ENCODE peak calls at places on chromosome 15, in seven cellular contexts. E is BE2C, D is right lobe of liver, I is K562, X is testis, P is lung, M is PC-3. Y is an unnamed sample.
A peak's percentile ranks its signal among the peaks of the same experiment; 100 is the strongest.

GRCh38 chr15:34644061-34644460 is 60.6 kb upstream of the GOLGA8B start:
- DNase-seq in M (peak; percentile 5), E (no peak), I (no peak), P (no peak), X (no peak), D (no peak), Y (no peak)

GRCh38 chr15:76235186-76235826 is 76.0 kb downstream of the ETFA start:
- DNase-seq in D (no peak), X (no peak), E (no peak), M (peak; percentile 73), P (no peak), I (peak; percentile 17), Y (no peak)

GRCh38 chr15:62775932-62776331 is 266.6 kb upstream of the TPM1 start:
- DNase-seq in E (no peak), M (no peak), I (no peak), X (no peak), D (no peak), P (no peak), Y (no peak)

GRCh38 chr15:75198560-75199346 is 2.9 kb upstream of the C15orf39 start:
- DNase-seq in P (no peak), E (peak; percentile 78), X (no peak), D (no peak), M (peak; percentile 42), I (peak; percentile 64), Y (no peak)

GRCh38 chr15:25790003-25790660 is 73.0 kb downstream of the ATP10A start:
- DNase-seq in D (no peak), X (peak; percentile 74), I (no peak), M (peak; percentile 9), E (no peak), P (no peak), Y (no peak)

GRCh38 chr15:31483053-31483923 is 156.7 kb downstream of the KLF13 start:
- DNase-seq in I (no peak), E (no peak), P (no peak), X (peak; percentile 38), M (no peak), D (peak; percentile 31), Y (no peak)

GRCh38 chr15:63335543-63336240 is 46.0 kb downstream of the CA12 start:
- DNase-seq in E (no peak), M (no peak), I (no peak), P (no peak), X (no peak), D (no peak), Y (no peak)

GRCh38 chr15:57485869-57486268 is 105.8 kb upstream of the MYZAP start:
- DNase-seq in D (no peak), X (no peak), E (no peak), I (no peak), P (peak; percentile 80), M (peak; percentile 90), Y (peak; percentile 74)

GRCh38 chr15:25508369-25509002 is 69.7 kb upstream of the UBE3A start:
- DNase-seq in P (no peak), E (no peak), I (peak; percentile 55), X (no peak), D (no peak), M (peak; percentile 42), Y (no peak)

GRCh38 chr15:76972420-76973361 is 22.2 kb upstream of the PSTPIP1 start:
- DNase-seq in P (no peak), X (no peak), I (no peak), M (no peak), D (no peak), E (no peak), Y (no peak)

GRCh38 chr15:68566377-68566954 is 12.3 kb upstream of the CORO2B start:
- DNase-seq in X (no peak), D (no peak), E (no peak), I (no peak), M (no peak), P (no peak), Y (no peak)

GRCh38 chr15:43975750-43976149 is 148.9 kb downstream of the WDR76 start:
- DNase-seq in I (no peak), X (no peak), D (no peak), P (no peak), M (no peak), E (no peak), Y (no peak)

GRCh38 chr15:33150516-33150915 is 44.0 kb downstream of the FMN1 start:
- DNase-seq in E (no peak), X (no peak), I (no peak), D (no peak), P (no peak), M (no peak), Y (no peak)

GRCh38 chr15:52217186-52217585 is 26.0 kb upstream of the GNB5 start:
- DNase-seq in M (peak; percentile 33), D (no peak), E (peak; percentile 53), I (peak; percentile 47), X (no peak), P (no peak), Y (no peak)

GRCh38 chr15:71219646-71220045 is 104.4 kb downstream of the THSD4 start:
- DNase-seq in M (no peak), D (no peak), E (no peak), P (no peak), X (no peak), I (no peak), Y (no peak)

DNA sequence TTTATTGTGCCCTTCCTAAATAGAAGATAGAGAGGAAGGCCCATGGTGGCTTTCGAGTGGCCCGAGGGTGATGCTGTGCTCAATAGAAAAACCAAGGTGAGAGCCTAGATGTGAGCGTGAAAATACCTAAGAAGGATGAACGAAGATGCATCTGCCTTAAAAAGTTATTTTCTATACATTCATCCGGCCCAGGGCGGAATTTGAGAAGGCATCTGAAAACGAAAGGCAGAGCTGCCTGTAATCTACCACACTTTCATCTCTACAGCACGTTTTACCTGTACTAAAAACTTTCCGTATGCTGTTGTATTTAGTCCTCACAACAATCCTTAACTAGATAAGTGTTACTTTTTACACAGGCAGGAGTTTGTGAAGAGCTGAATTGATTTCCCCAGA is 1.4 kb downstream of the DUT start:
- DNase-seq in M (no peak), I (no peak), P (no peak), D (no peak), E (no peak), X (no peak), Y (no peak)
- TF ChIP-seq CTCF in M (no peak), I (no peak), P (no peak), D (no peak), E (no peak), X (no peak), Y (no peak)

DNA sequence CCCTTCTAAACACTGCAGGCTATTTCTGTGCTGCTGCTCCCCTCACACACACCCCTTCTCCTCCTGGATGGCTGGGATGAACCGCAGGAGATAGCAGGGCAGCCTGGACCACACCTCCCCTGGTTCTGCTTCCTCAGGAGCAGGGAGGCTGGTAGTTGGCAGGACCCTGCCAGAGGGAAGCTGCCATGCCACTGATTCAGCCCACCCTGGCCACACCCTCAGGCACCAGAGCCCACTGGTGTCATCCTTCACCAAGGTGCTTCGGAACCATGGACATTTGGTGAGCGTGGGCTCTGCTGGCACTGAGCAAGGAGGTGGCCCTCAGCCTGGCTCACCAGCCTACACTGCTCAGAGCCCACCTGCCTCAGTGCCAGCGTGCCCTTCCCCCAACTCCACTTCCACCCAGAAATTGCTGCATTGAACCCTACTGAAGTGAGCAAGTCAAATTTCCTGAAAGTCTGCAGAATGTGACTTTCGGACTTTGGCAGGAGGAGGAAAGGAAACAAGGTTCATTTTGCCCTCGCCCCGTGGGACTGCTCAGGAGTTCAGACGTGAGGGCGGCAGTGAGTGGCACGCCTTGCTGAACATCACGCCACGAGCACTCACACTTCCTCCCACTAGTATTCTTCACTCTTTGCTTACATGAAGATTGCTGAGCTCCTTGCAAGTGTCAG is 26.3 kb downstream of the BMF start:
- DNase-seq in I (no peak), E (no peak), X (no peak), D (peak; percentile 61), M (no peak), P (no peak), Y (no peak)
- H3K4me3 ChIP-seq in I (no peak overlapping the region), E (peak overlapping the region; percentile 34), X (no peak overlapping the region), D (no peak overlapping the region), M (peak overlapping the region; percentile 49), P (no peak overlapping the region), Y (no peak overlapping the region)

DNA sequence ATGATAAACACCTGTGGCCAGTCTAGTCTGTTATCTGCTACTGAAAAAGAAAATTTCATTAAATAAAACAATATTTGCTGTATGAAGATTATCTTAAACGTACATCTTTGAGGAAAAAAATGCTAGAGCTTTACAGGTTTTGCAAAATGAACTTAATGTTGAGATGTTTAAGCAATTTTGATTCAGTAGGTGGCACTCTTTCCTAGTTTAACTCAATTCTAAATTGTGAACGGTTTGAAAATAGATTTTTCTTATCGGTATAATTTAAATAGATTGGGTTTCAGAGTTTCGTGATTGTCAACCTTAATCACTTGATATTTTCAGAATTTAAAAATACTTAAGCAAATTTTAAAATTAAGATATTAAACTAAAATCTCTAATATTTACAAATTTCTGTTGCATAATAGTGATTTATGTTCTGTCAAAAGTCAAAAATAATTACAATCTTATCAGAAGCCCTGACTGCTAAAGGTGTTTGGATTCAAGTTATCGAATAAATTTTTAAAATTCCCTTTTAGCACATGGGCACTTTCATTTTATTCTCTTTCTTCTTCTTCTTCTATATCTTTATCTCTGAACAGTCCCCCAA is 7.0 kb upstream of the RNF111 start:
- DNase-seq in D (no peak), X (no peak), E (no peak), P (no peak), M (peak; percentile 51), I (peak; percentile 20), Y (no peak)
- TF ChIP-seq CTCF in D (peak; percentile 64), X (peak; percentile 41), E (peak; percentile 53), P (peak; percentile 29), M (peak; percentile 60), I (peak; percentile 74), Y (no peak)

GRCh38 chr15:88625943-88626741 is 5.0 kb downstream of the AEN start:
- DNase-seq in P (no peak), X (no peak), D (peak; percentile 41), I (no peak), M (no peak), E (no peak), Y (no peak)
- H3K4me3 ChIP-seq in P (no peak overlapping the region), X (no peak overlapping the region), D (no peak overlapping the region), I (no peak overlapping the region), M (no peak overlapping the region), E (no peak overlapping the region), Y (no peak overlapping the region)

DNA sequence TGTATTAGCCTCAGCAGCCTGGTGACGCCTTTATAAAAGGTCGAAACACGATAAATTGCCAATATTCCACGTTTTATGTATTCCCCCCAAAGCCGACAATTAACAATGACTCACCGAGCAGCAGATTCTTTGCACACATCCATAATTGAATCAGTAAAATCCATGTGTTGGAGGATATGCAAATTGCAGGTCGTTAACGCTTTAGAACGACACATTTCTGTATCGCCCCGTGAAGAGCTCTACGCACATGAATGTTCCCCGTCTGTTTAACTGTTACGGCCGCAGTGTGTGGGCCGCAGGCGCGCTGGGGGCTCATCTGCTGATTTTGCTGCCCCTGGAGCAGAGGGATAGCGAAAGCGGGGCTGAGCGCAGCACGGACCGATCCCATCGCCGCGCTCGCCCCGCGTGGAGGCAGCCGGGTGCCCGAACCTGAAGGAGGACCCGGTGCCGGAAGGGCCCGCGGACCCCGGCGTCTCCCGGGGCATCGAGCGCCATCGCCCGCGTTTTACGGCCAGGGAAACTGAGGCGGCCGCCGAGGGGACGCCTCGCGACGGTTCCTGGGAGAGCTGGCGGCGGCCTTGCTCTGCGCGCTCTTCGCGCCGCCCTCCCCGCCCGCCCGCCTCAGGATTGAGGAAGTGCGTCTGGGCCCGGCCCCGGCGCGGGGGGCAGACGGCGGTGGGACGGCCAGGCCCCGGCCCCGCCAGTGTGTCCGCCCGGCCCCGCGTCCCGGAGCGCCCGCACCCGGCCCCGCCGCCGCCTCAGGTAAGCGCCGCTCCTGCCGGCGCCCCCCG is at the start of gene LRRK1:
- DNase-seq in M (peak; percentile 58), D (peak; percentile 46), I (peak; percentile 58), X (no peak), E (peak; percentile 28), P (no peak), Y (peak; percentile 34)
- TF ChIP-seq CTCF in M (no peak), D (no peak), I (no peak), X (no peak), E (no peak), P (no peak), Y (no peak)

GRCh38 chr15:98817745-98818144 is 169.4 kb downstream of the IGF1R start:
- DNase-seq in M (no peak), I (no peak), E (no peak), D (no peak), P (no peak), X (no peak), Y (no peak)
- H3K4me3 ChIP-seq in M (no peak overlapping the region), I (no peak overlapping the region), E (no peak overlapping the region), D (no peak overlapping the region), P (no peak overlapping the region), X (no peak overlapping the region), Y (no peak overlapping the region)